ENCODE peak calls at places on chromosomes 1 and 21, in four cellular contexts. V is HepG2, D is WTC11, N is K562. H is an unnamed sample.
A peak's percentile ranks its signal among the peaks of the same experiment; 100 is the strongest.

GRCh38 chr1:3900150-3900968 is at the start of gene C1orf174:
- DNase-seq in V (peak; percentile 97), D (peak; percentile 93), N (peak; percentile 98), H (peak; percentile 91)

GRCh38 chr1:56773341-56774066 is 45.7 kb downstream of the FYB2 start:
- DNase-seq in V (peak; percentile 25), D (no peak), N (no peak), H (no peak)

GRCh38 chr1:15094056-15094455 is 59.5 kb upstream of the TMEM51 start:
- DNase-seq in V (no peak), D (no peak), N (no peak), H (no peak)

GRCh38 chr1:202283379-202283844 is 58.3 kb downstream of the UBE2T start:
- DNase-seq in V (no peak), D (no peak), N (no peak), H (peak; percentile 31)

GRCh38 chr1:17567582-17567981 is 28.1 kb downstream of the ARHGEF10L start:
- DNase-seq in V (no peak), D (no peak), N (no peak), H (no peak)

GRCh38 chr1:208418667-208419066 is 174.5 kb upstream of the PLXNA2 start:
- DNase-seq in V (no peak), D (no peak), N (no peak), H (no peak)

GRCh38 chr1:96538001-96538649 is 183.5 kb upstream of the PTBP2 start:
- DNase-seq in V (peak; percentile 31), D (no peak), N (no peak), H (no peak)

GRCh38 chr1:113929750-113930498 is 800 bp downstream of the HIPK1 start:
- DNase-seq in V (no peak), D (no peak), N (peak; percentile 77), H (peak; percentile 68)

GRCh38 chr1:204295666-204296065 is 64.1 kb downstream of the PLEKHA6 start:
- DNase-seq in V (peak; percentile 68), D (no peak), N (no peak), H (no peak)

GRCh38 chr1:172423336-172423735 is 2.9 kb downstream of the C1orf105 start:
- DNase-seq in V (no peak), D (no peak), N (no peak), H (no peak)

GRCh38 chr1:105137543-105138444 is 1388.1 kb downstream of the AMY1C start:
- DNase-seq in V (peak; percentile 57), D (peak; percentile 72), N (peak; percentile 21), H (peak; percentile 78)

GRCh38 chr1:171477804-171478203 is 7.5 kb upstream of the PRRC2C start:
- DNase-seq in V (peak; percentile 14), D (no peak), N (no peak), H (no peak)

GRCh38 chr1:222670110-222670509 is 42.2 kb downstream of the AIDA start:
- DNase-seq in V (no peak), D (no peak), N (no peak), H (no peak)

GRCh38 chr1:219209578-219209977 is 35.9 kb downstream of the LYPLAL1 start:
- DNase-seq in V (no peak), D (no peak), N (no peak), H (no peak)

GRCh38 chr21:25412090-25412489 is 195.2 kb downstream of the MRPL39 start:
- DNase-seq in V (no peak), D (no peak), N (no peak), H (no peak)

GRCh38 chr1:171219751-171220385 is 28.4 kb upstream of the FMO1 start:
- DNase-seq in V (no peak), D (peak; percentile 61), N (no peak), H (no peak)

GRCh38 chr1:209485167-209485566 is 98.3 kb upstream of the CAMK1G start:
- DNase-seq in V (no peak), D (no peak), N (no peak), H (no peak)

GRCh38 chr1:208107415-208107814 is 136.8 kb downstream of the PLXNA2 start:
- DNase-seq in V (no peak), D (no peak), N (no peak), H (no peak)

GRCh38 chr1:14599173-14599754 is 779 bp downstream of the KAZN start:
- DNase-seq in V (no peak), D (peak; percentile 56), N (no peak), H (peak; percentile 28)

GRCh38 chr1:155574077-155574476 is 11.5 kb upstream of the ASH1L start:
- DNase-seq in V (no peak), D (no peak), N (no peak), H (no peak)

GRCh38 chr1:68112835-68113243 is 62.4 kb upstream of the DIRAS3 start:
- DNase-seq in V (no peak), D (no peak), N (no peak), H (no peak)

GRCh38 chr1:153752561-153753195 is 22.5 kb upstream of the SLC27A3 start:
- DNase-seq in V (no peak), D (no peak), N (no peak), H (no peak)

GRCh38 chr1:153795934-153796785 is 21.0 kb downstream of the SLC27A3 start:
- DNase-seq in V (no peak), D (no peak), N (no peak), H (no peak)

GRCh38 chr1:6414443-6414844 is 5.3 kb downstream of the HES2 start:
- DNase-seq in V (peak; percentile 49), D (peak; percentile 86), N (peak; percentile 78), H (peak; percentile 65)

GRCh38 chr1:19345391-19345790 is 33.3 kb downstream of the SLC66A1 start:
- DNase-seq in V (no peak), D (no peak), N (no peak), H (no peak)

GRCh38 chr1:151347523-151348246 is 633 bp upstream of the RFX5 start:
- DNase-seq in V (no peak), D (no peak), N (no peak), H (no peak)

GRCh38 chr1:61448934-61449368 is 276.0 kb downstream of the TM2D1 start:
- DNase-seq in V (no peak), D (no peak), N (no peak), H (no peak)

GRCh38 chr1:234545512-234546386 is 64.2 kb downstream of the IRF2BP2 start:
- DNase-seq in V (peak; percentile 85), D (no peak), N (peak; percentile 36), H (no peak)

GRCh38 chr1:223834660-223835263 is 11.0 kb downstream of the TP53BP2 start:
- DNase-seq in V (no peak), D (no peak), N (no peak), H (no peak)

GRCh38 chr1:243253927-243254232 is 1.2 kb downstream of the CEP170 start:
- DNase-seq in V (peak; percentile 12), D (no peak), N (peak; percentile 40), H (no peak)

GRCh38 chr21:28344985-28345384 is 647.7 kb downstream of the LTN1 start:
- DNase-seq in V (no peak), D (no peak), N (no peak), H (no peak)

GRCh38 chr1:38891753-38892152 is 10.4 kb upstream of the GJA9 start:
- DNase-seq in V (peak; percentile 61), D (peak; percentile 59), N (peak; percentile 53), H (peak; percentile 31)

GRCh38 chr1:85502625-85503083 is 37.7 kb upstream of the DDAH1 start:
- DNase-seq in V (peak; percentile 70), D (peak; percentile 58), N (peak; percentile 23), H (peak; percentile 64)

GRCh38 chr1:43537423-43538142 is 6.9 kb downstream of the PTPRF start:
- DNase-seq in V (no peak), D (no peak), N (no peak), H (no peak)

GRCh38 chr1:110291241-110292030 is 47.7 kb upstream of the RBM15 start:
- DNase-seq in V (no peak), D (no peak), N (no peak), H (no peak)

GRCh38 chr1:176211395-176212165 is 4.5 kb upstream of the COP1 start:
- DNase-seq in V (no peak), D (no peak), N (no peak), H (no peak)

GRCh38 chr1:17212487-17213121 is 7.7 kb downstream of the PADI1 start:
- DNase-seq in V (no peak), D (no peak), N (no peak), H (peak; percentile 57)

GRCh38 chr1:184696403-184696802 is 58.3 kb downstream of the EDEM3 start:
- DNase-seq in V (no peak), D (no peak), N (no peak), H (no peak)

GRCh38 chr1:184701821-184702220 is 52.8 kb downstream of the EDEM3 start:
- DNase-seq in V (no peak), D (no peak), N (no peak), H (no peak)

GRCh38 chr1:184698969-184699368 is 55.7 kb downstream of the EDEM3 start:
- DNase-seq in V (no peak), D (no peak), N (no peak), H (no peak)

GRCh38 chr1:184695023-184695422 is 59.6 kb downstream of the EDEM3 start:
- DNase-seq in V (no peak), D (no peak), N (no peak), H (no peak)

DNA sequence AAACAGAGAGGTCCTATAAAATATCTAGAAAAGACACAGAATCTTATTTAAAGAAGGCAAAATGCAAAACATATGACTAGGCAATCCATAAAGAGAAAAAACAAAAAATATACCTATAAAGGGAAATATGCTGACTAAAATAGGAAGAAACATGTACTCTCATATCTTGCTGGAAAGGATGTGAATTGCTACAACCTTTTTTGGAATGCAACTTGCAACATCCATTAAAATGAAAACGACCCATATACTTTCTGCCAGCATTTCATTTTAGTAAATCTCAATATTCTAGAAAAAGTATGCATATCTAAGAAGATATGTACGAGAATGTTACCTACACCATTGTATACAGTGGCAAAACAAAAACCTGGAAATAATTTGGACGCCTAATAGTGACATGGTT is 56.7 kb downstream of the EDEM3 start:
- DNase-seq in V (no peak), D (no peak), N (no peak), H (no peak)
- TF ChIP-seq ELF4 in V (no peak), D (no peak), N (no peak), H (no peak)

DNA sequence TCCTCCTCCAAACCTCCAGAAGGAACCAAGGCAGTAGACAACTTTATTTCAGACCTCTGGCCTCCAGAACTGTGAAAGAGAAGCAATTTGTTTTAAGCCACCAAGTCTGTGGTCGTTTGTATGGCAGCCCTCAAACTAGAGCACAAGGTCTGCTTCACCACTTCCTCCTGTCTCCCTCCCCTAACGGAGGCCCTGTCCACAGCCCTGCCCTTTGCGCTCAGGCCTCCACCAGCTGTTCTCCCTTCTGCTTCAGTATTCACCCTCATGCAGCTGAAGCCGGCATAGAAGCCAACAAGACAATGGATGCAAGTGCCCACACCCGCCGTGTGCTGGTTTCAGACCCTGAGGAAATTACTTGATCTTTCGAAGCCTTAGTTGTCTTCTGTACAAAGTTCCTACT is 364.1 kb downstream of the HHAT start:
- DNase-seq in V (no peak), D (no peak), N (no peak), H (no peak)
- TF ChIP-seq ELF4 in V (no peak), D (no peak), N (no peak), H (no peak)

DNA sequence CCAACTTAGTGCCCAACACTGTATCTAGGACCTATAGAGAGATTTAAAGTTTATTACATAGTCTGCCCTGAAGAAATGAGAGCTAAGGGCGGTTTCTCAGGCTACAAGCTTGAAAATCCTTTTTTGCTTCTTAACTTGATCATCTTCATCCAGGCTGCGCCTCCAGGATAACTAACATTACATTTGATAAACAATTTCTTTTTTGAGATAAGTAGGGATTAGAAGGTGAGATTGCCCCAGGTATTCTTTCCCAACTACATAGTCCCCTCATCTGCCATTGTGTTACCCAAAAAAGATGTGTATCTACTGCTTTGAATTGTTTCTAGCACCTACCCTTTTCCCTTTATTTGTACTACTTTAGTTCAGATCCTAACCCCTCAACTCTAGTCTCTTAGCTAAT is 25.4 kb downstream of the NUF2 start:
- DNase-seq in V (no peak), D (no peak), N (no peak), H (no peak)
- TF ChIP-seq ELF4 in V (no peak), D (no peak), N (no peak), H (no peak)

GRCh38 chr1:228368801-228369607 is 37.6 kb downstream of the TRIM11 start:
- DNase-seq in V (no peak), D (peak; percentile 9), N (peak; percentile 97), H (no peak)
- TF ChIP-seq ELF4 in V (no peak), D (no peak), N (peak; percentile 52), H (no peak)